ENCODE peak calls at places on chromosomes 7 and 10, in four cellular contexts. One of them, this sample, is unnamed.

GRCh38 chr7:84194484-84195260 is at the start of gene SEMA3A:
- DNase-seq in right cardiac atrium: peak
- DNase-seq in stimulated activated naive CD8-positive, alpha-beta T cell treated with anti-CD3 and anti-CD28 coated beads, Interleukin-15, amount 100 ng/mL, for 72 hours: peak
- DNase-seq in memory B cell: no peak
- DNase-seq in this sample: peak

GRCh38 chr10:95834375-95834774 is 73.4 kb upstream of the CC2D2B start:
- DNase-seq in stimulated activated naive CD8-positive, alpha-beta T cell treated with anti-CD3 and anti-CD28 coated beads, Interleukin-15, amount 100 ng/mL, for 72 hours: no peak
- DNase-seq in right cardiac atrium: no peak
- DNase-seq in memory B cell: no peak
- DNase-seq in this sample: no peak

GRCh38 chr7:44309271-44310091 is 15.9 kb downstream of the CAMK2B start:
- DNase-seq in right cardiac atrium: peak
- DNase-seq in stimulated activated naive CD8-positive, alpha-beta T cell treated with anti-CD3 and anti-CD28 coated beads, Interleukin-15, amount 100 ng/mL, for 72 hours: peak
- DNase-seq in memory B cell: peak
- DNase-seq in this sample: peak

GRCh38 chr10:77637474-77637985 is at the start of gene KCNMA1:
- DNase-seq in memory B cell: peak
- DNase-seq in stimulated activated naive CD8-positive, alpha-beta T cell treated with anti-CD3 and anti-CD28 coated beads, Interleukin-15, amount 100 ng/mL, for 72 hours: no peak
- DNase-seq in right cardiac atrium: peak
- DNase-seq in this sample: no peak

GRCh38 chr7:2012981-2013380 is 219.8 kb downstream of the MAD1L1 start:
- DNase-seq in memory B cell: no peak
- DNase-seq in stimulated activated naive CD8-positive, alpha-beta T cell treated with anti-CD3 and anti-CD28 coated beads, Interleukin-15, amount 100 ng/mL, for 72 hours: no peak
- DNase-seq in right cardiac atrium: peak
- DNase-seq in this sample: peak

GRCh38 chr10:112446055-112446854 is 459 bp downstream of the ZDHHC6 start:
- DNase-seq in right cardiac atrium: no peak
- DNase-seq in memory B cell: no peak
- DNase-seq in stimulated activated naive CD8-positive, alpha-beta T cell treated with anti-CD3 and anti-CD28 coated beads, Interleukin-15, amount 100 ng/mL, for 72 hours: no peak
- DNase-seq in this sample: no peak

GRCh38 chr10:96830511-96831199 is 1.4 kb upstream of the LCOR start:
- DNase-seq in right cardiac atrium: no peak
- DNase-seq in memory B cell: peak
- DNase-seq in stimulated activated naive CD8-positive, alpha-beta T cell treated with anti-CD3 and anti-CD28 coated beads, Interleukin-15, amount 100 ng/mL, for 72 hours: peak
- DNase-seq in this sample: no peak

GRCh38 chr10:92530421-92530820 is 43.5 kb downstream of the IDE start:
- DNase-seq in right cardiac atrium: no peak
- DNase-seq in memory B cell: no peak
- DNase-seq in stimulated activated naive CD8-positive, alpha-beta T cell treated with anti-CD3 and anti-CD28 coated beads, Interleukin-15, amount 100 ng/mL, for 72 hours: no peak
- DNase-seq in this sample: no peak